ENCODE peak calls at places on chromosomes 4 and X, in seven cellular contexts. E is heart right ventricle, J is AG09309, C is epithelial cell of proximal tubule, U is progenitor cell of endocrine pancreas, O is brain microvascular endothelial cell, M is left ventricle myocardium inferior. R is an unnamed sample.

GRCh38 chrX:31580726-31581125 is 508.9 kb upstream of the FTHL17 start:
- DNase-seq in E (no peak), J (peak), C (peak), U (no peak), O (peak), M (no peak), R (peak)

GRCh38 chr4:174650711-174651355 is 128.5 kb upstream of the HPGD start:
- DNase-seq in E (no peak), J (no peak), C (no peak), U (no peak), O (no peak), M (no peak), R (no peak)

GRCh38 chr4:126541820-126542219 is 1090.9 kb upstream of the INTU start:
- DNase-seq in E (no peak), J (no peak), C (no peak), U (no peak), O (no peak), M (no peak), R (no peak)

GRCh38 chr4:173530326-173531062 is 465 bp upstream of the HAND2 start:
- DNase-seq in E (no peak), J (no peak), C (no peak), U (no peak), O (no peak), M (no peak), R (no peak)

GRCh38 chrX:13266641-13267420 is 53.0 kb downstream of the ATXN3L start:
- DNase-seq in E (no peak), J (no peak), C (no peak), U (no peak), O (no peak), M (no peak), R (no peak)

GRCh38 chr4:175435437-175435836 is 376.6 kb downstream of the GPM6A start:
- DNase-seq in E (no peak), J (no peak), C (no peak), U (no peak), O (no peak), M (no peak), R (no peak)

GRCh38 chr4:118047043-118047442 is 12.8 kb downstream of the NDST3 start:
- DNase-seq in E (no peak), J (no peak), C (no peak), U (no peak), O (no peak), M (no peak), R (no peak)

GRCh38 chrX:47164420-47164819 is 19.4 kb downstream of the RBM10 start:
- DNase-seq in E (no peak), J (no peak), C (no peak), U (no peak), O (no peak), M (no peak), R (no peak)

GRCh38 chr4:106806158-106806797 is 229.8 kb downstream of the DKK2 start:
- DNase-seq in E (no peak), J (no peak), C (no peak), U (no peak), O (no peak), M (no peak), R (peak)

GRCh38 chr4:182695842-182696241 is 221.3 kb downstream of the DCTD start:
- DNase-seq in E (no peak), J (no peak), C (peak), U (no peak), O (no peak), M (no peak), R (peak)

GRCh38 chrX:43108828-43109227 is 330.9 kb upstream of the PPP1R2C start:
- DNase-seq in E (no peak), J (no peak), C (no peak), U (no peak), O (no peak), M (no peak), R (no peak)

GRCh38 chrX:17500145-17500579 is 125.2 kb downstream of the NHS start:
- DNase-seq in E (no peak), J (peak), C (peak), U (no peak), O (peak), M (no peak), R (peak)

GRCh38 chr4:87445964-87446363 is 23.6 kb downstream of the NUDT9 start:
- DNase-seq in E (no peak), J (no peak), C (no peak), U (no peak), O (no peak), M (no peak), R (no peak)

GRCh38 chr4:87451537-87451936 is 29.2 kb downstream of the NUDT9 start:
- DNase-seq in E (no peak), J (no peak), C (no peak), U (no peak), O (no peak), M (no peak), R (no peak)
- TF ChIP-seq CTCF in E (no peak), J (no peak), C (peak), U (peak), O (no peak), M (peak), R (peak)

GRCh38 chr4:155973639-155974475 is 20.2 kb upstream of the CTSO start:
- DNase-seq in E (no peak), J (no peak), C (no peak), U (no peak), O (no peak), M (no peak), R (no peak)

GRCh38 chr4:155974476-155974749 is 20.7 kb upstream of the CTSO start:
- DNase-seq in E (no peak), J (no peak), C (no peak), U (no peak), O (no peak), M (no peak), R (no peak)

GRCh38 chr4:155978810-155979209 is 25.1 kb upstream of the CTSO start:
- DNase-seq in E (no peak), J (no peak), C (no peak), U (no peak), O (no peak), M (no peak), R (no peak)

GRCh38 chr4:155972098-155972497 is 18.4 kb upstream of the CTSO start:
- DNase-seq in E (no peak), J (no peak), C (no peak), U (no peak), O (peak), M (no peak), R (peak)

GRCh38 chr4:155974957-155975356 is 21.3 kb upstream of the CTSO start:
- DNase-seq in E (no peak), J (no peak), C (no peak), U (no peak), O (no peak), M (no peak), R (no peak)
- TF ChIP-seq CTCF in E (no peak), J (no peak), C (no peak), U (no peak), O (no peak), M (no peak), R (no peak)

GRCh38 chrX:16466640-16467432 is 183.1 kb upstream of the S100G start:
- DNase-seq in E (no peak), J (no peak), C (no peak), U (no peak), O (peak), M (no peak), R (peak)

GRCh38 chrX:16465081-16465876 is 184.7 kb upstream of the S100G start:
- DNase-seq in E (no peak), J (no peak), C (no peak), U (no peak), O (peak), M (no peak), R (no peak)

GRCh38 chrX:16472345-16472744 is 177.6 kb upstream of the S100G start:
- DNase-seq in E (no peak), J (no peak), C (no peak), U (no peak), O (no peak), M (no peak), R (no peak)

GRCh38 chrX:16474511-16474910 is 175.4 kb upstream of the S100G start:
- DNase-seq in E (no peak), J (no peak), C (no peak), U (no peak), O (no peak), M (no peak), R (no peak)

DNA sequence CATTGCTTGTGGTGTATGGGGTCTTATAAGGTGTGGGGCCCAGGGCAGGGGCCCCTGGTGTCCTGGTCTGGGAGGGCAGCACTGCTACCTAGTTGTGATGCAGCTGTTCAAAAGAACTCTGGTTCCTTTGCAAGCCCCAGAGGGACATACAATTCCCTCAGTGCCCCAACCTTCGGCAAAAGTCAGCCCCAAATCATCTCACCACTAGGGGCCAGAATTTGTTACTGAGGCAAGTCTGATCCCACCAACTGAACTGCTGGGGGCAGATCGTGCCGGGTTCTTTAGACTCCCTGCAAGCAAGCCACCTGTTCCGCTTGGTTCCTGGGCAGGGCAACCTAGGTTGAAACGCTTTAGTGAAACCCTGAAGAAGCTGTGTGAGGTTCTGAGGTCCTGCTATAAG is 180.1 kb upstream of the S100G start:
- DNase-seq in E (no peak), J (no peak), C (no peak), U (no peak), O (no peak), M (no peak), R (no peak)
- TF ChIP-seq CTCF in E (no peak), J (no peak), C (peak), U (peak), O (peak), M (no peak), R (peak)

DNA sequence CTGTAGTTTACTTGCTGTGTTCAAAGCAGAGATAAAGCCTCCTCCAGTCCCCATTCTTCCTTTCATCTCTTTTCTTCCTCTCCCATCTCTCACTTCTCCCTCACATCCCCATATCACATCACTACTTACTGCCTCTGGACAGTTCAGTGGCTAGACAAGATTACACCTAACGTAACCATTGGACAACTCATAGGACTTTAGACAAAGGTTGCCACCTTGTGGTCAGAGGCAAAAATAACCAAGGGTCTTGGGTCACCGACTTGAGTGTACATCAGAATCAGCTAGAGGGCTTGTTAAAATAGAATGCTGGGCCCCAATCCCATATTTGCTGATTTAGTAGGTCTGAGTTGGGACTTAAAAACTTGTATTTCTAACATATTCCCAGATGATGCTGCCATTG is 109.3 kb upstream of the DGKK start:
- DNase-seq in E (no peak), J (peak), C (peak), U (no peak), O (peak), M (no peak), R (peak)
- TF ChIP-seq CTCF in E (peak), J (peak), C (peak), U (peak), O (peak), M (peak), R (peak)

DNA sequence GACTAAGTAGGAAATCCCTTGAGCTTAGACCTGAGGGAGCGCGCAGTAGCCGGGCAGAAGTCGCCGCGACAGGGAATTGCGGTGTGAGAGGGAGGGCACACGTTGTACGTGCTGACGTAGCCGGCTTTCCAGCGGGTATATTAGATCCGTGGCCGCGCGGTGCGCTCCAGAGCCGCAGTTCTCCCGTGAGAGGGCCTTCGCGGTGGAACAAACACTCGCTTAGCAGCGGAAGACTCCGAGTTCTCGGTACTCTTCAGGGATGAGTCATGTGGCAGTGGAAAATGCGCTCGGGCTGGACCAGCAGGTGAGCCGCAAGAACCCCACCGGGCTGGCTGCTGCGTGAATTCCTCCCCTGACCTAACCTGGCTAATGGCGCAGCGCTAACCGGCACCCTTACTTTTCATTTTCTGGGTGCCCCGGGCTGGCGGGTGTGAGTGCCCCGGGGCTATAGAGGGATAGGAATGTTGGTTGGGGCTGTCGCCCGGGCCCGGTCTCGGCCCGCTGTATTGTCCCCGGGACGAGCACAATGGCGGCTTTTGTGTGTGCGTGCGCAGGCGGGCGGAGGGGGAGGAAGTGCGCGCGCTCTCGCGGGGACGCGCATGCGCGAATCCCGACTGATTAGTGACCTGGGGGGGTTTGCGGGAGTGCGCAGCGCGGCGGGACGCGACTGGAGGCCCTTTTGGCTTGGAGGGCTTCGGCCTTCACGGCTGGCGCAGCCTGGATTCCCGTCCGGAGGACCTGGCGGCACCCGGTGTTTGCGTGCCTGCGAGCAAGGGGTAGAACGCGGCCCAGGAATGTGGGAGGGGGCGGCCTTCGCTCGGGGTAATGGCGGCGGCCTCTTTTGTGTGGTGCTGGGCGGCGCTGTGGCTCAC is at the start of gene DDX3X:
- DNase-seq in E (peak), J (peak), C (peak), U (peak), O (peak), M (peak), R (peak)
- TF ChIP-seq CTCF in E (peak), J (peak), C (no peak), U (no peak), O (peak), M (peak), R (no peak)

GRCh38 chr4:38452009-38452408 is 212.0 kb upstream of the KLF3 start:
- DNase-seq in E (no peak), J (no peak), C (no peak), U (no peak), O (no peak), M (no peak), R (no peak)

GRCh38 chr4:38453253-38453881 is 210.6 kb upstream of the KLF3 start:
- DNase-seq in E (no peak), J (no peak), C (no peak), U (no peak), O (no peak), M (no peak), R (no peak)

GRCh38 chr4:38455092-38455855 is 208.7 kb upstream of the KLF3 start:
- DNase-seq in E (no peak), J (no peak), C (no peak), U (no peak), O (no peak), M (no peak), R (no peak)

GRCh38 chr4:38454284-38454683 is 209.7 kb upstream of the KLF3 start:
- DNase-seq in E (no peak), J (no peak), C (no peak), U (no peak), O (no peak), M (no peak), R (no peak)

GRCh38 chr4:38449506-38450174 is 214.4 kb upstream of the KLF3 start:
- DNase-seq in E (no peak), J (peak), C (no peak), U (peak), O (no peak), M (no peak), R (peak)
- TF ChIP-seq CTCF in E (no peak), J (no peak), C (peak), U (peak), O (no peak), M (no peak), R (no peak)

DNA sequence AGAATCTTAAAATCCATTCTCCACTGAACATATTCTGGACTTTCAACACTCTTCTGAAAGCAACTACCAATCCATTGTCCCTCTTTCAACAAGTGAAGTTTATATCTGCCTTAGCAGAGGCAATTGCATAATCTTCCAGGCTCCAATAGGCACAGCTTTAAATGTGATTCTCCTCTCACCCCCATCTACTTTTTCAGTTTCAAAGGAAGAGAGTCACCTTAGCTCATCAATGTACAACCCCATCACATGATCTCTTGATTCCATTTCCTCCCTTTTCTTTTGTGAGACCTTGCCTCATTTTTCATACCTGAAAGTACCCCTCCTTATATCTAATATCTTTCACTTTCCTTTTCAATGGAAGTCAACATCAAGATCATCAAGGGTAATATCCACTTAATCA is 921.7 kb upstream of the EPHA5 start:
- DNase-seq in E (no peak), J (no peak), C (no peak), U (no peak), O (no peak), M (no peak), R (no peak)
- TF ChIP-seq CTCF in E (no peak), J (no peak), C (no peak), U (no peak), O (no peak), M (no peak), R (no peak)

GRCh38 chr4:55444822-55445221 is 49.1 kb downstream of the TMEM165 start:
- DNase-seq in E (no peak), J (no peak), C (no peak), U (no peak), O (peak), M (no peak), R (peak)
- TF ChIP-seq CTCF in E (peak), J (peak), C (peak), U (no peak), O (peak), M (peak), R (peak)

GRCh38 chr4:113397114-113397701 is 347.8 kb downstream of the ANK2 start:
- DNase-seq in E (no peak), J (peak), C (no peak), U (no peak), O (peak), M (no peak), R (peak)

GRCh38 chr4:113394730-113395530 is 345.5 kb downstream of the ANK2 start:
- DNase-seq in E (no peak), J (peak), C (peak), U (peak), O (peak), M (no peak), R (peak)

GRCh38 chr4:113390850-113391249 is 341.4 kb downstream of the ANK2 start:
- DNase-seq in E (no peak), J (no peak), C (no peak), U (no peak), O (no peak), M (no peak), R (no peak)

GRCh38 chr4:113398441-113399143 is 349.1 kb downstream of the ANK2 start:
- DNase-seq in E (no peak), J (no peak), C (no peak), U (no peak), O (no peak), M (no peak), R (no peak)

DNA sequence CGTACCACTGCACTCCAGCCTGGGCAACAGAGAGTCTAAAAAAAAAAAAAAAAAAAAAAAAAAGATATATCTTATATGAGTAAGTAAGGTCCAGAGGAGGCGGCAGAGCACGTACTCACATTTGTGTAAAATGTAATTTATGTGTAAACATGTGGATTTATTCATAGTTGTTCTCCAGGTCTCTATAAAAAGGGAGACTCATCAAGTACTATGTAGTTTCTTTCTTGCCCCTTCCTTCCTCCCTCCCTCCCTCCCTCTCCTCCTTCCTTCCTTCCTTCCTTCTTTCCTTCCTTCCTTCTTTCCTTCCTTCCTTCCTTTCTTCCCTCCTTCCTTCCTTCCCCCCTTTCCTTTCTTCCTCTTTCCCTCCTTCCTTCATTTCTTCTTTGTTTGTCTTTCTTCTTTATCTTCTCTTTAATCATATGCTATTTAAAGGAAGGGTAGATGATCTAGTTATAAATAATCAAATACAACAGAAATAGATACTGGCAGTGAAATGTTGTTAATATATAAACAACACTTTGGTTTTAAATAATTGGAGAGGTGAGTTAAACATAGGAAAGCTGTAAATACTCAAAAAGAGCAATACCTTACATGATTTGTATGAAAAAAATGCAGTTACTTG is 344.8 kb downstream of the ANK2 start:
- DNase-seq in E (no peak), J (no peak), C (no peak), U (no peak), O (no peak), M (no peak), R (no peak)
- TF ChIP-seq CTCF in E (no peak), J (no peak), C (no peak), U (no peak), O (no peak), M (no peak), R (no peak)

R was measured in HFFc6.